ENCODE peak calls at places on chromosomes 11 and 22, in nine cellular contexts. H is IMR-90, Y is foreskin fibroblast, V is stomach, J is tibial artery, I is HCT116, C is psoas muscle, M is spleen, O is cardiac muscle cell. N is an unnamed sample.

GRCh38 chr22:46714550-46714949 is 23.5 kb downstream of the CERK start:
- DNase-seq in I (no peak), J (no peak), M (no peak), H (peak), C (no peak), Y (peak), O (no peak), V (no peak), N (peak)

GRCh38 chr11:3340025-3340424 is 38.9 kb downstream of the ZNF195 start:
- DNase-seq in Y (peak), J (no peak), H (peak), O (no peak), C (no peak), V (no peak), M (no peak), I (peak), N (peak)

GRCh38 chr11:69707156-69707555 is 3.3 kb upstream of the FGF19 start:
- DNase-seq in I (no peak), O (no peak), V (peak), H (no peak), J (no peak), C (no peak), M (no peak), Y (no peak), N (no peak)

GRCh38 chr22:47160781-47161520 is 398.5 kb downstream of the TBC1D22A start:
- DNase-seq in J (peak), H (no peak), V (no peak), Y (no peak), M (peak), C (no peak), O (no peak), I (no peak), N (no peak)

GRCh38 chr22:43407591-43407990 is 4.2 kb upstream of the MPPED1 start:
- DNase-seq in Y (no peak), M (peak), V (no peak), O (no peak), I (no peak), J (no peak), C (no peak), H (no peak), N (no peak)

GRCh38 chr22:22600862-22601261 is 41.8 kb upstream of the PRAME start:
- DNase-seq in O (no peak), J (no peak), H (no peak), Y (no peak), I (no peak), M (no peak), C (no peak), V (no peak), N (no peak)

GRCh38 chr11:74559110-74559933 is 33.1 kb upstream of the POLD3 start:
- DNase-seq in J (no peak), Y (no peak), O (no peak), M (no peak), V (no peak), C (no peak), I (no peak), H (peak), N (no peak)

GRCh38 chr11:70522613-70523311 is 124.4 kb downstream of the CTTN start:
- DNase-seq in C (no peak), Y (no peak), J (no peak), V (peak), H (no peak), O (no peak), M (peak), I (no peak), N (no peak)

GRCh38 chr22:42091446-42091764 is 833 bp upstream of the NDUFA6 start:
- DNase-seq in V (no peak), J (no peak), C (no peak), H (no peak), Y (no peak), O (no peak), I (no peak), M (no peak), N (no peak)

GRCh38 chr22:42202669-42203068 is 67.8 kb downstream of the TCF20 start:
- DNase-seq in I (no peak), Y (peak), O (no peak), J (no peak), V (no peak), M (no peak), C (no peak), H (peak), N (peak)

GRCh38 chr22:38415561-38416321 is 39.3 kb downstream of the KCNJ4 start:
- DNase-seq in H (no peak), J (no peak), V (peak), Y (no peak), C (no peak), I (no peak), O (no peak), M (peak), N (peak)

GRCh38 chr11:10544491-10545470 is 3.8 kb upstream of the RNF141 start:
- DNase-seq in H (no peak), J (no peak), V (no peak), Y (no peak), I (no peak), M (peak), O (no peak), C (no peak), N (no peak)

GRCh38 chr11:19079643-19080440 is 19.3 kb upstream of the MRGPRX2 start:
- DNase-seq in I (peak), Y (peak), V (no peak), O (no peak), J (no peak), M (no peak), C (no peak), H (peak), N (peak)

GRCh38 chr11:95512682-95513081 is 276.9 kb downstream of the FAM76B start:
- DNase-seq in Y (peak), C (peak), J (peak), I (no peak), M (no peak), O (no peak), H (peak), V (no peak), N (peak)

GRCh38 chr22:41308054-41308453 is 6.7 kb downstream of the ZC3H7B start:
- DNase-seq in I (no peak), Y (peak), H (peak), O (no peak), J (no peak), M (no peak), V (no peak), C (peak), N (peak)

GRCh38 chr11:26522912-26523610 is 49.0 kb downstream of the MUC15 start:
- DNase-seq in J (no peak), Y (peak), H (peak), V (no peak), O (no peak), I (no peak), M (no peak), C (no peak), N (peak)

GRCh38 chr11:78417175-78417887 is at the start of gene GAB2:
- DNase-seq in Y (no peak), V (peak), J (no peak), C (no peak), O (no peak), I (no peak), M (peak), H (no peak), N (no peak)

GRCh38 chr11:62132188-62132587 is 8.4 kb downstream of the INCENP start:
- DNase-seq in H (no peak), J (peak), V (peak), O (no peak), Y (peak), C (no peak), I (no peak), M (no peak), N (no peak)

GRCh38 chr11:64163951-64164350 is 2.0 kb downstream of the MACROD1 start:
- DNase-seq in V (no peak), O (no peak), M (no peak), C (no peak), J (no peak), Y (no peak), H (no peak), I (no peak), N (no peak)

GRCh38 chr11:78961186-78961782 is 386.6 kb upstream of the NARS2 start:
- DNase-seq in Y (peak), J (no peak), C (no peak), M (no peak), V (peak), O (no peak), I (peak), H (peak), N (peak)

GRCh38 chr11:128482512-128483191 is 104.7 kb downstream of the ETS1 start:
- DNase-seq in Y (peak), I (no peak), H (peak), M (no peak), O (no peak), C (peak), V (no peak), J (peak), N (peak)

GRCh38 chr22:28637225-28637624 is 42.4 kb downstream of the TTC28 start:
- DNase-seq in H (no peak), M (no peak), I (no peak), V (no peak), J (no peak), Y (no peak), O (no peak), C (no peak), N (no peak)

DNA sequence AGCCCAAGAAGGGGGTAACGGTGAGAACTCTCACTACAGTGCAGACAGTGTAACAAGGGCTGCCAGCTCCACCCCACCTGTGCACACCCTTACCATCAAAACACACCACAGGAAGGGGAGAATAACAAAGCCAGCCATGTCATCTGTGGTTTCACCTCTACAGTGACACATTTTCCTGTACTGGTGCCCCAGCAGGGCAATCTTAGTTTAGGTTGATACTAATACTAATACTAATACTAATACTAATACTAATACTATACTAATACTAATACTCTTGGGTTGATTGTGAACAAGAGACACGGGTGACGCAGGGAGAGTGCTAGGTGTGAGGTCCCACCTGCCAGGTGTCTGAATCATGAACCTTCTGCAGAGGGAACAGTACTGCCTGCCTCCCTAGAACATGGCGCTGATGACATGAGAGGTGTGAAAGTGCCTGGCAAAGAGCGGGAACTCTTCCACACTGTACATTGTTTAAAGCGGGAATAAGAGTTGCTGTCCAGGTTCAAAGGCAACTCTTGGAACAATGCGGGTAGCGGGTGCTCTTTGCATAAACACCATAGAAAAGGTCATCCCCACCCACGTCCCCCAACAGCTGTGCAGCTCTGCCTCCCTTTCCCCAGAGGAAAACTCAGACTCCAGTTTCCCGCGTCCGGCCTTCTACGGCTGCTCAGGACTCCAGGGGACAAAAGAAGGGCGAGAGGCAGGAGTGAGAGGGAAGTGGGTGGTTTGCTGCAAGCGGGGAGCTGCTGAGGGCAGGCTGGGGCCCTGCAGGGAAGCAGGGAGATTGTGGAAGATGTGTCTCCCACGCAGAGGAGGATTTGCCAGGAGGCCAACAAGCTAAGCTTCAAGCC is 25.0 kb upstream of the TMPRSS4 start:
- DNase-seq in J (no peak), Y (no peak), M (no peak), V (peak), I (no peak), H (no peak), C (no peak), O (no peak), N (no peak)
- H3K4me3 ChIP-seq in J (no peak), Y (no peak), M (no peak), V (no peak), I (no peak), H (no peak), C (no peak), O (no peak), N (no peak)

DNA sequence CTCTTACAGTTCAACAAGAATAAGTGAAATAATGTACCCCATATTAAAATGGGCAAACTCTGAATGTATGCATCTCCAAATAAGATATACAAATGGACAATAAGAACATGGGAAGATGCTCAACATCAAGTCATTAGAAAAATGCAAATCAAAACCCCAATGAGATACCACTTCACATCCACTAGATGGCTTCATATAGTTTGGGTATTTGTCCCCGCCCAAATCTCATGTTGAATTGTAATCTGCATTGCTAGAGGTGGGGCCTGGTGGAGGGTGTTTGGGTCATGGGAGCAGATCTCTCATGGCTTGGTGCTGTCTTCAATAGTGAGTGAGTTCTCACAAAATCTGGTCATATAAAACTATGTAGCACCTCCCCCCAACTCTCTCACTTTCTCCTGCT is 5.7 kb downstream of the MPZL2 start:
- DNase-seq in H (no peak), O (no peak), C (no peak), I (no peak), M (no peak), V (no peak), Y (peak), J (no peak), N (no peak)
- TF ChIP-seq CTCF in H (no peak), O (peak), C (no peak), I (peak), M (no peak), V (no peak), Y (no peak), J (no peak), N (peak)

GRCh38 chr11:123057604-123058305 is 4.2 kb downstream of the HSPA8 start:
- DNase-seq in Y (peak), V (no peak), H (no peak), O (no peak), I (no peak), C (no peak), J (no peak), M (no peak), N (no peak)

GRCh38 chr11:123056835-123057491 is 5.0 kb downstream of the HSPA8 start:
- DNase-seq in C (no peak), V (no peak), H (no peak), I (no peak), M (no peak), O (no peak), Y (no peak), J (no peak), N (no peak)

GRCh38 chr11:123055132-123055924 is 6.6 kb downstream of the HSPA8 start:
- DNase-seq in O (no peak), C (no peak), Y (peak), J (no peak), M (no peak), H (no peak), V (no peak), I (no peak), N (no peak)

GRCh38 chr11:123052884-123053721 is 8.8 kb downstream of the HSPA8 start:
- DNase-seq in I (no peak), H (no peak), C (no peak), J (no peak), M (no peak), Y (peak), O (no peak), V (no peak), N (no peak)

DNA sequence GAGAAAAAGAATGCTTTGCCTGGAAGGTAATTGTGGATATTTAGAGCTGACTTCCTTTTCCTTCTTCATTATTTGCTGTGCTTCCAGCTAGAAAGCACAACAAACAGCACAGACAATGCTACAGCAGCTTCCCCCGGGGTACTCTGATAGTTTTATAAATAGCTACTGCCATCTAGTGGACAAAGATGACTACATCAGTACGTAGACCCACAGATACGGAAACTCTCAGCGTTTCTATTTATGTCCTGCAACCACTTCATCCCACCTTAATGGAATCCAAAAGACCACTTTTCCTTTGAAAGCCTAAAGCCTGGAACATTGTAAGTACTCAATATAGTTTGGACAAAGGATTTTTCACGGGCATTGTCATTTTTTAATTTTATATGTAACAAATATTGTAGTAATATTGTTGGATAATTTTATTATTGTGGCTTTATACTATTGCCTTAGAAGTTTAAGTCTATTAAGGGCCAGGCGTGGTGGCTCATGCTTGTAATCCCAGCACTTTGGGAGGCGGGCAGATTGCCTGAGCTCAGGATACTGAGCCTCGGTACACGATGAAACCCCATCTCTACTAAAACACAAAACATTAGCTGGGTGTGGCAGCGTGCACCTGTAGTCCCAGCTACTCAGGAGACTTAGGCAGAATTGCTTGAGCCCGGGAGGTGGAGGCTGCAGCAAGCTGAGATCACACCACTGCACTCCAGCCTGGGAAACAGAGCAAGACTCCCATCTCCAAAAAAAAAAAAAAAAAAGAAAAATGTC is 7.5 kb downstream of the HSPA8 start:
- DNase-seq in Y (peak), J (no peak), O (peak), M (no peak), V (no peak), H (peak), C (no peak), I (peak), N (peak)
- H3K4me3 ChIP-seq in Y (no peak), J (no peak), O (no peak), M (no peak), V (no peak), H (no peak), C (no peak), I (no peak), N (no peak)

GRCh38 chr11:46446343-46446751 is 54.8 kb upstream of the CHRM4 start:
- DNase-seq in V (no peak), Y (peak), M (no peak), C (no peak), J (no peak), I (no peak), O (no peak), H (peak), N (peak)
- TF ChIP-seq CTCF in V (no peak), Y (peak), M (no peak), C (peak), J (no peak), I (no peak), O (no peak), H (peak), N (peak)

GRCh38 chr11:1926156-1927031 is 6.9 kb downstream of the TNNT3 start:
- DNase-seq in O (no peak), Y (no peak), J (no peak), C (no peak), H (no peak), M (no peak), I (no peak), V (no peak), N (no peak)
- H3K4me3 ChIP-seq in O (no peak), Y (no peak), J (no peak), C (peak), H (no peak), M (no peak), I (no peak), V (no peak), N (no peak)

DNA sequence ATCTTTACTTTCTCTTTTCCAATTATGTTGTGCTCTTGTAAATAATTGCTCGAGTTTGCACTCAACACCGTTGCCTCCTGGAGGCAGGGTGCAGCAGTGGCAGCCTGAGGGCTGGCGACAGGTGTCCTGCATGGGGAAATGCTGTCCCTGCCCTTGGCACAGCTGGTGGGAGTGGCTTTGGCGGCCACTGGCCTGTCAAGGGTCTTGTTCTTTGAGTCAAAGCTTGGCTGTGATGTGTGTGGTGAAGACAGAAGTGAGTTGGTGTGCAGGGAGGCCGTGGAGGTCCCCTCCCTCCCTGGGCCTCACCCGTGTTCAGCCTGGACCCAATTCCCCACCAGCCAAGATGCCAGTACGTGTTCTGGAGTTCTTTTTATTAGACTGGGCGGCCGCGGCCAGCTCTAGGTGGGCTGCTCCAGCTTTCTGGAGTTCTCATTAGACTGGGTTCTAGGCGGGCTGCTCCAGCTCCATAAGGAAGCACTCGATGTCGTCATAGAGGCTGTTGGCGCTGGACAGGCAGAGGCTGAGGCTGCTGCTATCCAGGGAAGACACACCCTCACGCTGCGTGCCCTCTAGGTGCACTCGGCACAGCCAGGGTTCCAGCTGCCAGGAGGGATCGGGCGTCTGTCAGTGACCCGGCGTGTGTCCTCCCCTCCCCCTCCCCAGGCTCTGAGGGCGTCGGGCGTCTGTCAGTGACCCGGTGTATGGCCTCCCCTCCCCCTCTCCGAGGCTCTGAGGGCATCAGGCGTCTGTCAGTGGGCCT is 3.4 kb downstream of the IRF7 start:
- DNase-seq in Y (peak), C (peak), H (peak), M (no peak), V (peak), O (no peak), I (peak), J (no peak), N (peak)
- TF ChIP-seq CTCF in Y (peak), C (peak), H (peak), M (no peak), V (no peak), O (peak), I (peak), J (no peak), N (peak)

GRCh38 chr11:123517559-123518364 is 87.7 kb downstream of the GRAMD1B start:
- DNase-seq in C (no peak), M (no peak), Y (no peak), V (no peak), I (no peak), J (no peak), O (no peak), H (no peak), N (no peak)
- H3K4me3 ChIP-seq in C (no peak), M (no peak), Y (no peak), V (no peak), I (no peak), J (no peak), O (no peak), H (no peak), N (no peak)

DNA sequence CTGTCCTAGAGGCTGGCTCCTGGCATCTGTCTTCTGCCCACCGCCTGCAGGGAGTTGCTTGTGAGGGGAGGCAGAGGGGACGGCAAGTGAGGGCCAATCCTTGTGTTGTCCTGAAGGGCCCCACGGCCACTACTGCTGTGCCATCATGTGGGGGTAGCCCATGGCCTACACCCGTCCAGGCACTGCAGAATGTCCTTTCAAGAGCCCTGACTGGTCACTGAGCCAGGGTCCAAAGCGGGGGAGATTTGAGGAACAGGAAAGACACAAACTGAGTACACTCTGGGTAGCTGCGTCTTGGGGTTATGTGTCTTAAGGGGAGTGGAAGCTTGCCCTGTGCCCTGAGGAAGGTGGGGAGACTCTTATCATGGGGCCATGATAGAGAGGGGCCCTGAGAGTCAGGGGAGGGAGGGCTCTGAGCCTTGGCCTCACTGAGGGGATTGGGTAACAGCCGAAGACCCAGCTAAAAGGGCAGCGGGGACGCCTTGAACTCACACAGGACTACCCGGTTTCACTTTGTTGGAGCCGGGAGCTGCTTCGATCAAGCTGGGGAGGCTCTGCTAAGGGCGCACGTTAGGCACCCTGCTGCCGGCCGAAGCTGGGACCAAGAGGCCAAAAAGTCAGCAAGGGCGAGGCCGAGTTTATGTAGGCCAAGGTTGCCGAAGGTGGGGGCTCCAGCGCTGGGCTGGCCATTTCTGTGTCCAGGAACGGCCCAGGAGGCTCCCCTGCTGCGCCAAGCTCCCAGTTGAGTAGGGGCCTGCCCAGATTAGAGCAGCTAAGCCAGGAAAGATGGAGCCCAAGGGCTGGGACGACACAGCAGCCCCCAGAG is 1.9 kb downstream of the TBX1 start:
- DNase-seq in J (no peak), M (no peak), V (no peak), O (no peak), C (no peak), I (no peak), Y (no peak), H (no peak), N (no peak)
- TF ChIP-seq CTCF in J (no peak), M (no peak), V (no peak), O (no peak), C (no peak), I (no peak), Y (no peak), H (no peak), N (no peak)

N was measured in choroid plexus epithelial cell.